ENCODE peak calls at places on chromosomes 12 and 14, in five cellular contexts. M is stomach, F is sigmoid colon, O is HepG2, W is ovary. A is an unnamed sample.

GRCh38 chr12:16515666-16516065 is 90.3 kb downstream of the LMO3 start:
- DNase-seq in W (no peak), O (no peak), F (no peak), M (no peak), A (no peak)

GRCh38 chr12:89243786-89244185 is 108.5 kb downstream of the DUSP6 start:
- DNase-seq in O (no peak), W (no peak), F (no peak), M (no peak), A (no peak)

GRCh38 chr14:56244138-56244789 is 126.1 kb downstream of the PELI2 start:
- DNase-seq in W (no peak), O (no peak), F (no peak), M (no peak), A (no peak)

GRCh38 chr14:70660967-70661871 is 19.5 kb downstream of the TTC9 start:
- DNase-seq in W (no peak), M (peak; percentile 80), O (no peak), F (no peak), A (peak; percentile 39)

GRCh38 chr12:27385756-27386155 is 53.1 kb downstream of the BMAL2 start:
- DNase-seq in W (no peak), O (no peak), F (no peak), M (no peak), A (no peak)

GRCh38 chr12:47022296-47022695 is 57.1 kb upstream of the PCED1B start:
- DNase-seq in O (no peak), F (no peak), M (no peak), W (no peak), A (no peak)

GRCh38 chr14:43858981-43859380 is 648.1 kb downstream of the FSCB start:
- DNase-seq in M (no peak), F (no peak), W (no peak), O (no peak), A (no peak)

GRCh38 chr12:115611477-115611876 is 666.0 kb downstream of the MED13L start:
- DNase-seq in W (no peak), M (peak; percentile 71), O (no peak), F (no peak), A (no peak)

GRCh38 chr12:131619736-131620506 is 91.0 kb upstream of the SFSWAP start:
- DNase-seq in F (no peak), M (no peak), W (no peak), O (no peak), A (no peak)

DNA sequence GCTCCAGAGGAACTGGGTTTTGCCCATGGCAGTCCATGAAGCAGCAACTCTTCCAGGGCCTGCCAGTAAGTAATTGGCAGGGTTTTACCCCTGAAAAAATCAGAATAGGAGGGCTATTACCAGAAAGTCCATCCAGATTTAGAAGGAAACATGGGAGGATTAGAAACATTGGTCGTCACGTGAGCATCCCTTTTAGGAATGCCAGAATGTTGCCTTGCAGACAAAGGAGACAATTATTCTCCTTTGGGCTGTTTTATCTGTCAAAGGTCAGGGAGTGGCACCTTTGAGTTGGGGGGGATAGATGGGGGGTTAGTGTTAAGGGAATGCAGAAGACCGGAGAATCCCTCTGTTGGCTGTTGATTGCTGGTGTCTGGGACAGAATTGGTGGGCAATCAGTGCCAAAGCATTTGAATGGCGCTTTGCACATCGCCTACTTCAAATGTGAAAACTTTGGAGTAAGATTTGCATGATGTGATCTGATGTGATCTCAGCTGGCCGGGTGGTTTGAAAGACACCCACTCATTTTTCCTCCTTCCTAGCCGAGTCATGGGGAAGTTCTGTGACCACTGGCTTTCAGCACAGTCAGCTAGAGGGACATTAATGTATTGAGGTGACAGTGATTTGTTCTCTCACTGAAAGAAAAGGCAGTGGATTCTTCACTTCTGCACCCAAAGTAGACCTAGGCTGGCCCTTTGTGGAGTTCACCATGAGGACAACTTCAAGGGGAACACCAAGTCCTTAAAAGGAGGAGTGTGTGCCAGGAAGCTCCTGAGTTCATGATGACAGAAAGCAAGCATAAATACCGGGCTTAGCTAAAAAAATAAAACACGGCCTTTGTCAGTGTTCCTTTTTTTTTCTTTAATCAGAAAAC is 31.4 kb downstream of the FLVCR2 start:
- DNase-seq in W (no peak), M (no peak), F (no peak), O (no peak), A (no peak)
- TF ChIP-seq EP300 in W (no peak), M (no peak), F (peak; percentile 41), O (no peak), A (peak; percentile 46)

GRCh38 chr12:43758728-43759563 is at the start of the genes IRAK4 and PUS7L:
- DNase-seq in F (peak; percentile 98), W (peak; percentile 93), M (peak; percentile 97), O (peak; percentile 97), A (peak; percentile 97)
- TF ChIP-seq EP300 in F (no peak), W (no peak), M (no peak), O (no peak), A (no peak)

GRCh38 chr12:82866946-82867345 is 180.2 kb downstream of the TMTC2 start:
- DNase-seq in O (no peak), F (no peak), M (no peak), W (no peak), A (no peak)

GRCh38 chr12:82862876-82863649 is 176.4 kb downstream of the TMTC2 start:
- DNase-seq in F (no peak), W (no peak), M (no peak), O (no peak), A (no peak)

GRCh38 chr12:82862069-82862841 is 175.5 kb downstream of the TMTC2 start:
- DNase-seq in M (no peak), W (no peak), F (no peak), O (no peak), A (no peak)

GRCh38 chr12:82867782-82868505 is 181.2 kb downstream of the TMTC2 start:
- DNase-seq in M (no peak), W (no peak), F (no peak), O (no peak), A (no peak)

GRCh38 chr12:82866227-82866803 is 179.6 kb downstream of the TMTC2 start:
- DNase-seq in F (no peak), O (no peak), W (no peak), M (no peak), A (no peak)
- TF ChIP-seq EP300 in F (no peak), O (no peak), W (no peak), M (no peak), A (no peak)

DNA sequence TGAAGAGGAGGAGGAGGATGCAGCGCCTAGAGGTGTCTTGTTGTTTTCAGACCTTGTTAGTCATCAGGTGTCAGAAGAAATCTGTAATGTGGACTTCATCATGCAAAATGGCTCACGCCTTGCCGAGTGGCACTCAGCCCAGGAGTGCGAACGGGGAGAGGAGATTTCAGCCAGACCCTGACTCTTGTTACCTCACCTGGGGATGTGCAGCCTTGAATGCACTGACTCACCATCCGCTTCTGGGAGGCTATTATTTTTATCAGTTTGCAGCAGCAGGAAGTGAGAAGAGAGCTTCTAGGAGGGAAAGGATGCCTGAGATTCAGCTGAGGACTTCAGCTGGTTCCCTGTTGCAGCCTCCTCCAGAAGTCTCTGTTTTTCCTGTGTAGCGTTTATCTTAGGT is 48.1 kb upstream of the PLXNC1 start:
- DNase-seq in F (no peak), W (no peak), O (no peak), M (no peak), A (no peak)
- TF ChIP-seq EP300 in F (no peak), W (no peak), O (no peak), M (no peak), A (no peak)

GRCh38 chr14:47186491-47186890 is 488.9 kb downstream of the MDGA2 start:
- DNase-seq in W (no peak), M (no peak), F (no peak), O (no peak), A (no peak)
- TF ChIP-seq EP300 in W (no peak), M (no peak), F (no peak), O (no peak), A (no peak)

GRCh38 chr14:77037886-77038511 is 9.5 kb upstream of the IRF2BPL start:
- DNase-seq in M (no peak), W (peak; percentile 57), O (no peak), F (peak; percentile 77), A (peak; percentile 37)

GRCh38 chr14:77040995-77041744 is 12.7 kb upstream of the IRF2BPL start:
- DNase-seq in F (peak; percentile 74), M (no peak), W (peak; percentile 57), O (no peak), A (peak; percentile 29)

GRCh38 chr14:77040059-77040308 is 11.5 kb upstream of the IRF2BPL start:
- DNase-seq in O (no peak), M (no peak), F (no peak), W (no peak), A (no peak)

GRCh38 chr14:77040309-77040994 is 11.9 kb upstream of the IRF2BPL start:
- DNase-seq in W (peak; percentile 100), M (peak; percentile 100), F (peak; percentile 100), O (peak; percentile 99), A (peak; percentile 99)

DNA sequence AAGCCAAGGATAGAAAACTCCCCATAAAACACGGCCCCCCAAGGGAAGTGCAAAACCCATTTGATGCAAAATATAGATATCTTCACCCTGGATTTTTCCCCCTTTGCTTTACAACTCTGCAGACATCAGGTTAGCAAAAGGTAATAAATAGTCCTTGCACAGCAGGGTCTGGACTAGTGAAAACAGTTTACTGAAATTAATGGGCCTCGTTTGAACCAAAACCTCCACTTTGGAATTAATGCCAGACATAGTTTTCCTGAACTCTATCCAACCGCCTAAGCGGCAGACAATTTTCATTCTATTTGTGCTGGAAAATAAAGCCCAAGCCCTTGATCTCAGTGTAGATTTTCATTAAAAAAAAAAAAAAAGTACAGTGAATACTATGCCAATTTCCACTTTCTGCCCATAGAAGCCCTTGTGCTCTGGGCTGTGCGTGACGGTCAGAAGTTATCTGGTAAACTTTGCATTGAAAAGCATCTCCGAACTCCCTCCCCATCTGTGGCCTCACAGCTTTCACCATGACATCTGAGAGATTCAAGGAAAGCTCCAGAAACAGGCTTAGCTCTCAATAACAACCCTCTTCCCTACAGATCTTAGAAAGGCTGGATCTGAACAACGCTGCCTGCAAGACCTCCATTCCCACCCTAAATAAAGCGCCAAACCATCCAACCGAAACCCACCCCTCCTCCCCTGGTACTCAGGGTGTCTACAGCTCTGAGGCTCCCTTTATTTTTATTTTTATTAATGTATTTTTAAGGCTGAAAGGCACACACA is 11.0 kb upstream of the IRF2BPL start:
- DNase-seq in F (no peak), M (no peak), O (no peak), W (no peak), A (peak; percentile 39)
- TF ChIP-seq EP300 in F (no peak), M (no peak), O (no peak), W (no peak), A (no peak)